ENCODE peak calls at places on chromosomes 2 and 18, in nine cellular contexts. B, H, T, G, R, W, A, Y and I are unnamed samples.

GRCh38 chr2:104321800-104322164 is 532.1 kb upstream of the POU3F3 start:
- DNase-seq in Y (no peak), W (no peak), H (no peak), A (no peak), R (no peak), G (no peak), B (no peak), T (no peak), I (no peak)

GRCh38 chr2:217753460-217754200 is 249.2 kb downstream of the TNS1 start:
- DNase-seq in T (no peak), H (no peak), W (no peak), G (no peak), R (no peak), A (no peak), Y (no peak), B (no peak), I (no peak)

GRCh38 chr2:72159211-72159610 is 11.5 kb upstream of the CYP26B1 start:
- DNase-seq in T (no peak), Y (no peak), H (no peak), R (no peak), W (no peak), G (no peak), B (no peak), A (no peak), I (no peak)

GRCh38 chr2:121096611-121097010 is 188.4 kb downstream of the TFCP2L1 start:
- DNase-seq in B (no peak), G (no peak), T (no peak), H (no peak), W (no peak), A (no peak), R (no peak), Y (no peak), I (no peak)

GRCh38 chr2:204982303-204982702 is 437.0 kb downstream of the PARD3B start:
- DNase-seq in G (no peak), H (no peak), W (no peak), T (peak; percentile 6), R (no peak), B (no peak), Y (no peak), A (peak; percentile 0), I (no peak)

GRCh38 chr2:12155308-12156061 is 409.1 kb downstream of the LPIN1 start:
- DNase-seq in R (no peak), Y (no peak), W (no peak), H (no peak), A (no peak), G (no peak), B (no peak), T (peak; percentile 87), I (no peak)

GRCh38 chr2:234363011-234363487 is 133.8 kb downstream of the ARL4C start:
- DNase-seq in A (no peak), Y (no peak), R (no peak), H (no peak), T (peak; percentile 8), G (peak; percentile 78), W (no peak), B (no peak), I (no peak)

GRCh38 chr18:62437520-62438329 is 85.1 kb upstream of the ZCCHC2 start:
- DNase-seq in T (peak; percentile 70), G (no peak), W (no peak), Y (peak; percentile 38), R (no peak), A (no peak), B (no peak), H (peak; percentile 35), I (no peak)

GRCh38 chr2:173998386-173998785 is 33.2 kb upstream of the SP3 start:
- DNase-seq in A (no peak), Y (no peak), R (peak; percentile 17), H (no peak), W (no peak), B (no peak), T (no peak), G (no peak), I (no peak)

GRCh38 chr2:141778315-141778835 is 352.4 kb downstream of the LRP1B start:
- DNase-seq in Y (no peak), R (no peak), W (no peak), B (no peak), A (no peak), G (no peak), T (no peak), H (no peak), I (no peak)

GRCh38 chr2:42618116-42618515 is 49.7 kb downstream of the MTA3 start:
- DNase-seq in W (no peak), A (no peak), Y (no peak), H (no peak), T (no peak), B (no peak), G (no peak), R (no peak), I (no peak)

GRCh38 chr2:215644233-215644929 is 208.5 kb upstream of the FN1 start:
- DNase-seq in H (no peak), B (no peak), W (no peak), G (no peak), Y (no peak), A (no peak), R (no peak), T (no peak), I (no peak)

GRCh38 chr2:203484266-203485112 is 50.6 kb downstream of the RAPH1 start:
- DNase-seq in H (no peak), A (peak; percentile 29), G (no peak), W (peak; percentile 34), B (peak; percentile 62), T (peak; percentile 58), Y (peak; percentile 70), R (peak; percentile 38), I (no peak)

GRCh38 chr2:96876811-96877437 is 7.0 kb upstream of the SEMA4C start:
- DNase-seq in Y (no peak), H (no peak), B (no peak), R (no peak), T (no peak), A (no peak), G (no peak), W (no peak), I (no peak)

GRCh38 chr2:225282858-225283693 is 116.4 kb upstream of the NYAP2 start:
- DNase-seq in R (peak; percentile 2), G (no peak), B (no peak), T (peak; percentile 57), H (no peak), W (peak; percentile 2), A (peak; percentile 17), Y (no peak), I (no peak)

GRCh38 chr2:224688996-224689395 is 27.2 kb downstream of the CCDC195 start:
- DNase-seq in Y (no peak), R (no peak), B (no peak), W (no peak), G (no peak), T (no peak), H (no peak), A (no peak), I (no peak)

GRCh38 chr2:135845997-135846396 is 9.0 kb upstream of the LCT start:
- DNase-seq in W (no peak), R (no peak), H (no peak), Y (no peak), A (no peak), B (no peak), T (no peak), G (no peak), I (no peak)

GRCh38 chr2:89833116-89833779 is 1141.8 kb downstream of the RPIA start:
- DNase-seq in G (no peak), T (no peak), H (no peak), W (no peak), A (no peak), R (no peak), B (no peak), Y (no peak), I (no peak)

GRCh38 chr2:102369866-102370265 is 14.3 kb downstream of the IL18R1 start:
- DNase-seq in Y (no peak), H (no peak), W (no peak), A (no peak), B (no peak), G (no peak), T (no peak), R (no peak), I (no peak)

GRCh38 chr2:1644427-1644826 is 99.9 kb downstream of the PXDN start:
- DNase-seq in Y (peak; percentile 42), H (no peak), T (no peak), R (no peak), G (no peak), B (no peak), W (no peak), A (no peak), I (peak; percentile 64)

GRCh38 chr2:237524631-237525030 is 37.6 kb downstream of the MLPH start:
- DNase-seq in G (no peak), Y (no peak), A (no peak), T (peak; percentile 33), B (no peak), H (no peak), R (no peak), W (no peak), I (no peak)

GRCh38 chr2:216109962-216110614 is 940 bp downstream of the XRCC5 start:
- DNase-seq in Y (no peak), H (no peak), W (no peak), G (peak; percentile 1), T (peak; percentile 37), A (peak; percentile 62), B (no peak), R (no peak), I (no peak)

GRCh38 chr2:191866675-191867506 is 20.0 kb upstream of the CAVIN2 start:
- DNase-seq in B (no peak), R (no peak), Y (no peak), G (no peak), W (no peak), A (peak; percentile 90), H (no peak), T (peak; percentile 91), I (no peak)

GRCh38 chr2:209536363-209536762 is 112.5 kb downstream of the MAP2 start:
- DNase-seq in H (no peak), W (no peak), R (no peak), T (no peak), Y (no peak), B (no peak), A (no peak), G (no peak), I (no peak)

GRCh38 chr2:207474871-207475485 is 54.8 kb upstream of the CREB1 start:
- DNase-seq in A (peak; percentile 56), R (peak; percentile 62), B (peak; percentile 28), T (peak; percentile 71), Y (no peak), W (peak; percentile 25), H (peak; percentile 26), G (peak; percentile 8), I (no peak)

GRCh38 chr2:86336350-86337234 is 834 bp downstream of the REEP1 start:
- DNase-seq in W (no peak), T (no peak), R (peak; percentile 11), H (no peak), A (no peak), G (no peak), B (peak; percentile 13), Y (peak; percentile 61), I (no peak)

GRCh38 chr2:35963344-35963743 is 392.2 kb upstream of the CRIM1 start:
- DNase-seq in A (no peak), R (no peak), T (no peak), H (no peak), Y (no peak), W (no peak), G (no peak), B (no peak), I (no peak)

GRCh38 chr2:85811850-85812735 is 58.3 kb downstream of the ATOH8 start:
- DNase-seq in T (no peak), A (no peak), B (no peak), Y (peak; percentile 43), W (no peak), G (no peak), H (no peak), R (no peak), I (peak; percentile 69)

GRCh38 chr2:96702098-96702785 is 37.6 kb downstream of the LMAN2L start:
- DNase-seq in Y (no peak), B (no peak), A (no peak), H (no peak), T (peak; percentile 38), G (no peak), W (no peak), R (no peak), I (no peak)